ENCODE peak calls at places on chromosomes 3 and 15, in six cellular contexts. P is mammary epithelial cell; T is naive thymus-derived CD4-positive, alpha-beta T cell; Z is spleen; R is activated T-cell treated with anti-CD3 and anti-CD28 coated beads, Interleukin-2, amount 50 U/mL, for 48 hours; H is progenitor cell of endocrine pancreas. Q is an unnamed sample.

GRCh38 chr3:69084326-69084667 is 440 bp upstream of the ARL6IP5 start:
- DNase-seq in Z (no peak), P (peak; percentile 89), R (no peak), H (no peak), T (no peak), Q (no peak)

GRCh38 chr3:137105277-137105977 is 147.6 kb downstream of the IL20RB start:
- DNase-seq in R (no peak), Z (no peak), T (no peak), H (no peak), P (peak; percentile 35), Q (peak; percentile 15)

GRCh38 chr15:56356616-56357015 is 8.6 kb upstream of the TEX9 start:
- DNase-seq in T (no peak), H (no peak), P (peak; percentile 74), Z (no peak), R (no peak), Q (no peak)

GRCh38 chr15:47811160-47811559 is 93.9 kb downstream of the SEMA6D start:
- DNase-seq in R (no peak), Z (no peak), T (no peak), H (no peak), P (no peak), Q (no peak)

GRCh38 chr15:57442371-57442770 is 66.1 kb downstream of the CGNL1 start:
- DNase-seq in H (no peak), T (no peak), Z (no peak), R (no peak), P (no peak), Q (no peak)

GRCh38 chr15:45790325-45790943 is 155.6 kb downstream of the SQOR start:
- DNase-seq in T (no peak), P (peak; percentile 6), R (no peak), Z (no peak), H (no peak), Q (no peak)

GRCh38 chr3:27628029-27628750 is 93.9 kb downstream of the EOMES start:
- DNase-seq in Z (no peak), P (no peak), H (no peak), R (no peak), T (no peak), Q (no peak)

GRCh38 chr3:171548918-171549317 is 88.7 kb upstream of the TNIK start:
- DNase-seq in Z (no peak), H (no peak), R (no peak), P (no peak), T (no peak), Q (no peak)

GRCh38 chr3:191068946-191069813 is 129.9 kb upstream of the OSTN start:
- DNase-seq in R (no peak), H (no peak), Z (no peak), T (no peak), P (peak; percentile 42), Q (no peak)

GRCh38 chr3:130849111-130849552 is 44.8 kb upstream of the ATP2C1 start:
- DNase-seq in R (no peak), H (no peak), P (peak; percentile 60), Z (no peak), T (no peak), Q (no peak)

GRCh38 chr3:127786358-127787070 is 35.8 kb downstream of the MGLL start:
- DNase-seq in Z (peak; percentile 70), R (no peak), H (no peak), P (no peak), T (no peak), Q (no peak)

GRCh38 chr15:92646216-92646615 is 9.4 kb downstream of the FAM174B start:
- DNase-seq in T (no peak), P (no peak), H (no peak), Z (no peak), R (no peak), Q (no peak)

GRCh38 chr15:60374628-60375081 is 23.1 kb downstream of the ANXA2 start:
- DNase-seq in Z (no peak), T (no peak), H (peak; percentile 21), P (peak; percentile 96), R (no peak), Q (no peak)

GRCh38 chr15:28911295-28911979 is 25.7 kb downstream of the APBA2 start:
- DNase-seq in T (no peak), Z (peak; percentile 37), P (no peak), H (no peak), R (no peak), Q (no peak)

GRCh38 chr15:36323607-36324006 is 255.8 kb upstream of the CDIN1 start:
- DNase-seq in P (no peak), Z (no peak), H (no peak), R (no peak), T (no peak), Q (no peak)

GRCh38 chr3:60142009-60142408 is 1092.2 kb upstream of the CFAP20DC start:
- DNase-seq in Z (no peak), P (no peak), R (no peak), H (no peak), T (no peak), Q (no peak)

GRCh38 chr3:122493296-122493695 is 21.4 kb downstream of the KPNA1 start:
- DNase-seq in H (no peak), Z (no peak), P (peak; percentile 84), R (no peak), T (no peak), Q (no peak)

GRCh38 chr3:46824561-46824960 is 38.7 kb downstream of the MYL3 start:
- DNase-seq in T (no peak), Z (no peak), P (no peak), H (no peak), R (no peak), Q (no peak)

GRCh38 chr3:53236112-53236841 is 19.5 kb downstream of the TKT start:
- DNase-seq in P (peak; percentile 68), H (no peak), T (no peak), R (no peak), Z (peak; percentile 93), Q (no peak)

GRCh38 chr3:66401157-66401550 is 99.7 kb downstream of the LRIG1 start:
- DNase-seq in T (no peak), R (no peak), Z (no peak), H (no peak), P (no peak), Q (no peak)

GRCh38 chr3:10984371-10984896 is 8.1 kb upstream of the SLC6A1 start:
- DNase-seq in R (no peak), Z (no peak), H (no peak), T (no peak), P (no peak), Q (no peak)

GRCh38 chr3:58082047-58082446 is 73.8 kb downstream of the FLNB start:
- DNase-seq in Z (no peak), T (no peak), P (no peak), H (no peak), R (no peak), Q (no peak)

GRCh38 chr15:90838066-90838465 is 30.3 kb upstream of the FURIN start:
- DNase-seq in Z (peak; percentile 87), P (no peak), R (peak; percentile 91), H (no peak), T (peak; percentile 66), Q (peak; percentile 75)

GRCh38 chr3:196636369-196637349 is 2.8 kb upstream of the NRROS start:
- DNase-seq in H (no peak), Z (peak; percentile 74), T (no peak), P (no peak), R (no peak), Q (no peak)

GRCh38 chr3:186633481-186633880 is 6.7 kb upstream of the FETUB start:
- DNase-seq in T (no peak), H (no peak), R (no peak), P (no peak), Z (no peak), Q (no peak)

GRCh38 chr15:64092864-64093626 is 593 bp downstream of the CIAO2A start:
- DNase-seq in T (peak; percentile 11), R (peak; percentile 66), P (peak; percentile 38), H (peak; percentile 15), Z (peak; percentile 88), Q (peak; percentile 43)

GRCh38 chr3:172074578-172074977 is 35.2 kb downstream of the FNDC3B start:
- DNase-seq in R (no peak), Z (no peak), H (no peak), P (no peak), T (no peak), Q (no peak)

GRCh38 chr15:78726870-78727551 is 84.3 kb downstream of the ADAMTS7 start:
- DNase-seq in P (peak; percentile 26), T (no peak), H (no peak), Z (no peak), R (peak; percentile 46), Q (no peak)

GRCh38 chr3:126146525-126147146 is 33.8 kb downstream of the ALDH1L1 start:
- DNase-seq in T (no peak), Z (peak; percentile 66), H (no peak), P (no peak), R (peak; percentile 7), Q (no peak)

GRCh38 chr15:80856809-80857377 is 77.7 kb downstream of the CEMIP start:
- DNase-seq in T (no peak), P (no peak), R (no peak), H (no peak), Z (no peak), Q (no peak)

GRCh38 chr3:29503969-29504368 is 223.1 kb downstream of the RBMS3 start:
- DNase-seq in Z (no peak), R (no peak), T (no peak), H (no peak), P (no peak), Q (no peak)

GRCh38 chr15:39131605-39132004 is 449.3 kb upstream of the THBS1 start:
- DNase-seq in R (no peak), Z (no peak), P (no peak), H (no peak), T (no peak), Q (no peak)